ENCODE peak calls at places on chromosomes 5 and 9, in five cellular contexts. W, V, S, C and E are unnamed samples.

GRCh38 chr5:89917112-89917511 is 492.4 kb downstream of the CETN3 start:
- DNase-seq in W (no peak), V (no peak), S (no peak), C (no peak), E (no peak)

GRCh38 chr5:40983781-40984180 is 74.5 kb downstream of the C7 start:
- DNase-seq in W (no peak), V (no peak), S (no peak), C (no peak), E (no peak)

GRCh38 chr9:109498195-109499060 is at the start of gene PTPN3:
- DNase-seq in W (peak; percentile 35), V (peak; percentile 35), S (peak; percentile 55), C (peak; percentile 27), E (no peak)

GRCh38 chr5:168614661-168615060 is 35.5 kb upstream of the PANK3 start:
- DNase-seq in W (no peak), V (no peak), S (no peak), C (no peak), E (no peak)

GRCh38 chr5:119323630-119324000 is 32.2 kb upstream of the TNFAIP8 start:
- DNase-seq in W (peak; percentile 74), V (peak; percentile 76), S (no peak), C (no peak), E (no peak)

GRCh38 chr9:118630931-118631595 is 738.2 kb downstream of the BRINP1 start:
- DNase-seq in W (no peak), V (no peak), S (no peak), C (no peak), E (no peak)

GRCh38 chr9:106062252-106062651 is 367.9 kb downstream of the TMEM38B start:
- DNase-seq in W (no peak), V (no peak), S (no peak), C (no peak), E (no peak)

GRCh38 chr9:127921592-127922120 is 4.8 kb upstream of the ST6GALNAC4 start:
- DNase-seq in W (peak; percentile 78), V (no peak), S (peak; percentile 89), C (no peak), E (peak; percentile 76)